ENCODE peak calls at places on chromosome 5, in nine cellular contexts. A, P, J, G, H, Y, F, N and Z are unnamed samples.

GRCh38 chr5:180333661-180334060 is 19.5 kb downstream of the GFPT2 start:
- DNase-seq in A (peak; percentile 85), P (peak; percentile 73), J (peak; percentile 99), G (no peak), H (peak; percentile 85), Y (peak; percentile 44), F (peak; percentile 76), N (no peak), Z (no peak)

GRCh38 chr5:179302499-179303185 is 42.6 kb downstream of the ADAMTS2 start:
- DNase-seq in A (no peak), P (peak; percentile 57), J (no peak), G (no peak), H (no peak), Y (no peak), F (no peak), N (no peak), Z (no peak)

GRCh38 chr5:168654225-168654624 is 75.1 kb upstream of the PANK3 start:
- DNase-seq in A (no peak), P (no peak), J (peak; percentile 35), G (no peak), H (no peak), Y (peak; percentile 44), F (peak; percentile 7), N (no peak), Z (no peak)

GRCh38 chr5:94544784-94545318 is 73.6 kb downstream of the KIAA0825 start:
- DNase-seq in A (no peak), P (no peak), J (no peak), G (no peak), H (no peak), Y (no peak), F (no peak), N (no peak), Z (no peak)

GRCh38 chr5:127870914-127871313 is 167.7 kb downstream of the CCDC192 start:
- DNase-seq in A (no peak), P (peak; percentile 82), J (no peak), G (no peak), H (no peak), Y (peak; percentile 79), F (no peak), N (peak; percentile 56), Z (peak; percentile 76)

GRCh38 chr5:180590543-180591248 is 603 bp downstream of the SCGB3A1 start:
- DNase-seq in A (no peak), P (no peak), J (no peak), G (no peak), H (no peak), Y (no peak), F (no peak), N (no peak), Z (no peak)

GRCh38 chr5:91024727-91025126 is 358.4 kb downstream of the ARRDC3 start:
- DNase-seq in A (no peak), P (no peak), J (no peak), G (no peak), H (no peak), Y (no peak), F (no peak), N (no peak), Z (no peak)

GRCh38 chr5:57725628-57726504 is 243.3 kb upstream of the ACTBL2 start:
- DNase-seq in A (no peak), P (no peak), J (no peak), G (no peak), H (no peak), Y (no peak), F (no peak), N (no peak), Z (no peak)

GRCh38 chr5:42108468-42108867 is 183.4 kb downstream of the FBXO4 start:
- DNase-seq in A (peak; percentile 90), P (no peak), J (no peak), G (no peak), H (no peak), Y (no peak), F (no peak), N (no peak), Z (no peak)

GRCh38 chr5:71533142-71533541 is 54.0 kb upstream of the MCCC2 start:
- DNase-seq in A (peak; percentile 31), P (no peak), J (no peak), G (no peak), H (no peak), Y (no peak), F (peak; percentile 54), N (no peak), Z (no peak)

GRCh38 chr5:173829826-173830225 is 58.3 kb upstream of the CPEB4 start:
- DNase-seq in A (peak; percentile 80), P (no peak), J (peak; percentile 14), G (no peak), H (peak; percentile 48), Y (no peak), F (peak; percentile 40), N (no peak), Z (no peak)

DNA sequence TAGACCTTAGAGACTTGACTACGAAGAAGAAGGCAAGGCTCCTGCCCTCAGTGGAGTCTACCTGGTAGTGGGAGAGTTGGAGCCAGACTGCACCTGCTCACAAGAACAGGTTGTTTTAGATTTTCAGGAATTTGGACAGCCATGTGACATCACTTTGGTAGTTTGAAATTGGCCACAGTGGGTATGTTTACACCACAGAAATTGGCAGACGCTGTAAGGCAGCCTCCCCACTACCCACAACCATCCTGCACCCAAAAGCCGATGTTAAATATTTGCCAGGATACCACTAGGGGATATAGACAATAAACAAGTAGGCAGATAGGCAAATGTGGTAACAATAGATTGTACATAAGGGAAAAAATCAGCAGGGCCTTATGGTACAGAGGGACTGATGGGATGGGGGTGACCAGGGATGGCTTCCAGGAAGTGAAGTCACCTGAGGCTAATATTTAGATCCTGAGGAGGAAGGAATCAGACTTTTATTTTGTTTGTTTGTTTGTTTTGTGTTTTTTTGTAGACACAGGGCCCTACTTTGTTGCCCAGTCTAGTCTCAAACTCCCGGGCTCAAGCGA is 31.1 kb upstream of the DUSP1 start:
- DNase-seq in A (no peak), P (no peak), J (no peak), G (no peak), H (no peak), Y (no peak), F (no peak), N (no peak), Z (no peak)
- H3K4me1 ChIP-seq in A (peaks cover 59% of the 10 kb centered on the region), P (no peaks in the 10 kb centered on the region), J (peaks cover 63% of the 10 kb centered on the region), G (no peaks in the 10 kb centered on the region), H (peaks cover 57% of the 10 kb centered on the region), Y (no peaks in the 10 kb centered on the region), F (peaks cover 43% of the 10 kb centered on the region), N (peaks cover 17% of the 10 kb centered on the region), Z (no peaks in the 10 kb centered on the region)

DNA sequence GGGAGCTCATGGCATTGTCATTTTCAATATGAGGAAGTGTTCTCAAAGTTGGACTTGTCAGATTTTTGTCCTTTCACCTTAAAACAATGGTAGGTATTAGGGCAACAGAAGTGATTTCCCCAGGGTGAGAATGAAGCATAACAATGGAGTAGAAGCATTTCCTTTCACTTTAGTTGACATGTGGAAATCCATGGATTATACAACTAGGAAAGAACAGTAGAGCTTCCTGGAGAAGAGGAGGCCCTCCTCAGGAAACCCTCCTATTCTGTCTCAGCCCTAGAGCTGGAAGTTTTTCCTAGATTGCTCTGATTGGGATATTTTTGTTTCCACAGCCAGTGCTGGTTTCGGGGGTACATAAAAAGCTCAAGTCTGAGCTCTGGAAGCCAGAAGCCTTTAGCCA is 13.8 kb upstream of the REEP2 start:
- DNase-seq in A (no peak), P (no peak), J (no peak), G (no peak), H (no peak), Y (no peak), F (no peak), N (no peak), Z (no peak)
- H3K36me3 ChIP-seq in A (peaks cover 22% of the 10 kb centered on the region), P (peaks cover 23% of the 10 kb centered on the region), J (peaks cover 94% of the 10 kb centered on the region), G (peaks cover 16% of the 10 kb centered on the region), H (peaks cover 61% of the 10 kb centered on the region), Y (peaks cover 89% of the 10 kb centered on the region), F (peaks cover 53% of the 10 kb centered on the region), N (no peaks in the 10 kb centered on the region), Z (peaks cover 40% of the 10 kb centered on the region)

GRCh38 chr5:6447384-6448140 is 1.1 kb upstream of the UBE2QL1 start:
- DNase-seq in A (no peak), P (no peak), J (no peak), G (no peak), H (no peak), Y (no peak), F (no peak), N (no peak), Z (no peak)

GRCh38 chr5:6450235-6450860 is 1.7 kb downstream of the UBE2QL1 start:
- DNase-seq in A (no peak), P (no peak), J (no peak), G (no peak), H (no peak), Y (no peak), F (no peak), N (no peak), Z (no peak)

GRCh38 chr5:6449465-6450158 is 953 bp downstream of the UBE2QL1 start:
- DNase-seq in A (no peak), P (no peak), J (no peak), G (no peak), H (no peak), Y (no peak), F (no peak), N (no peak), Z (no peak)

GRCh38 chr5:6448141-6448491 is 543 bp upstream of the UBE2QL1 start:
- DNase-seq in A (no peak), P (no peak), J (no peak), G (no peak), H (no peak), Y (no peak), F (no peak), N (no peak), Z (no peak)

DNA sequence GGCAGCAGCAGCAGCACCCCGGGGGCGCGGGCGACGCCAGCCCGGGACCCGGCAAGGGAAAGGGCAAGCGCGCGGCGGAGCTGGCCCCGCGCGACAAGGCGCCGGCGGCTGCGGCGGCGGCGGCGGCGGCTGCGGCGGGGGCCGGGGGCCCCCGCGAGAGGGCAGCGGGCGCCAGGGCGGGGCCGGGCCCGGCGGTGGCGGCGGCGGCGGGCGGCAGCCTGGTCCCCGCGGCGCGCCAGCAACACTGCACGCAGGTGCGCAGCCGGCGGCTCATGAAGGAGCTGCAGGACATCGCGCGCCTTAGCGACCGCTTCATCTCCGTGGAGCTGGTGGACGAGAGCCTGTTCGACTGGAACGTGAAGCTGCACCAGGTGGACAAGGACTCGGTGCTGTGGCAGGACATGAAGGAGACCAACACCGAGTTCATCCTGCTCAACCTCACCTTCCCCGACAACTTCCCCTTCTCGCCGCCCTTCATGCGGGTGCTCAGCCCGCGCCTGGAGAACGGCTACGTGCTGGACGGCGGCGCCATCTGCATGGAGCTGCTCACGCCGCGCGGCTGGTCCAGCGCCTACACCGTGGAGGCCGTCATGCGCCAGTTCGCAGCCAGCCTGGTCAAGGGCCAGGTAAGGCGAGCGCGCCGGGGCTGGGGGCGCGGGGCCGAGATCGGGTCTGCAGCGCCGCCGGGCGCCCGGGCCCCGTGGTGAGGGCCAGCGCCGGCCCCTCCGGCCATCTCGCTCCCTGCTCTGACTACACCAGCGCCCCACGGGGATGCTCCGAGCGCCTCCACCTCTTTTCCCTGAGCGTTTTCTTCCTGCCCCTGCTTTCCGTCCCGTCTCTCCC is at the start of gene UBE2QL1:
- DNase-seq in A (peak; percentile 66), P (no peak), J (peak; percentile 24), G (no peak), H (no peak), Y (no peak), F (no peak), N (peak; percentile 19), Z (no peak)
- H3K27me3 ChIP-seq in A (peaks cover 28% of the 10 kb centered on the region), P (no peaks in the 10 kb centered on the region), J (peaks cover 51% of the 10 kb centered on the region), G (peaks cover 25% of the 10 kb centered on the region), H (peaks cover 36% of the 10 kb centered on the region), Y (no peaks in the 10 kb centered on the region), F (peaks cover 30% of the 10 kb centered on the region), N (peaks cover 45% of the 10 kb centered on the region), Z (peaks cover 7% of the 10 kb centered on the region)

DNA sequence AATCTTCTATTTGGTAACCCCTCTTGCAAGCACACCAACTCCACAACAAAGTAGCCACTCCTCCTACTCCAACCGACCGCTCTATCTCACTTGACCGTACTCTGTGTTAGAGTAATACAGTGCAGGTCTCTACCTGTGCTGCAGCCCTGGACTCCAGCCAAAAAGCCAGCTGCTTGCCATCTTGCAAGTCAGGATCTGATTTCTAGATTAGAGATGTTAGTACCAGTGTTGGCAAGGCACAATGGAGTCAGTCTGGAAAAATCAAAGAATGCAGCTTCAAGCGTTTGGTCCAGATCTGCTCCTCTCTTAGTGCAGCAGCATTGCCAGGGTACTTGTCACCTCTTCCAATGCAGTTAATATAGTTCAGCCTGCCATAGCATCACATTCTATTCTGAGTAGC is 477.6 kb downstream of the ZSWIM6 start:
- DNase-seq in A (no peak), P (no peak), J (no peak), G (peak; percentile 54), H (no peak), Y (no peak), F (no peak), N (no peak), Z (no peak)
- H3K4me1 ChIP-seq in A (peaks cover 10% of the 10 kb centered on the region), P (no peaks in the 10 kb centered on the region), J (peaks cover 14% of the 10 kb centered on the region), G (peaks cover 6% of the 10 kb centered on the region), H (peaks cover 10% of the 10 kb centered on the region), Y (no peaks in the 10 kb centered on the region), F (no peaks in the 10 kb centered on the region), N (no peaks in the 10 kb centered on the region), Z (no peaks in the 10 kb centered on the region)